ENCODE peak calls at places on chromosome 20, in six cellular contexts. X, J, I, W, R and M are unnamed samples.

GRCh38 chr20:10925767-10926166 is 252.0 kb upstream of the JAG1 start:
- DNase-seq in W (no peak), I (peak), X (no peak), R (no peak), J (peak), M (no peak)

GRCh38 chr20:19976595-19977372 is 40.4 kb upstream of the NAA20 start:
- DNase-seq in J (peak), W (peak), I (peak), R (peak), X (peak), M (peak)

GRCh38 chr20:63060057-63060991 is 53.6 kb upstream of the BHLHE23 start:
- DNase-seq in J (no peak), X (no peak), W (no peak), I (peak), R (no peak), M (peak)

GRCh38 chr20:62795023-62795761 is 1.1 kb upstream of the MRGBP start:
- DNase-seq in W (no peak), X (peak), I (peak), J (peak), R (peak), M (peak)

GRCh38 chr20:20780127-20780822 is 67.8 kb upstream of the RALGAPA2 start:
- DNase-seq in I (peak), X (no peak), R (no peak), W (no peak), J (no peak), M (no peak)

GRCh38 chr20:6744805-6745204 is 22.7 kb upstream of the BMP2 start:
- DNase-seq in I (peak), R (no peak), X (peak), J (no peak), W (no peak), M (no peak)

GRCh38 chr20:59830107-59831023 is 103.1 kb downstream of the SYCP2 start:
- DNase-seq in R (no peak), X (no peak), J (no peak), I (no peak), W (no peak), M (no peak)

GRCh38 chr20:50415516-50416268 is 94.5 kb upstream of the PTPN1 start:
- DNase-seq in W (peak), J (peak), X (peak), I (peak), R (peak), M (peak)

GRCh38 chr20:3812259-3812681 is 8.1 kb upstream of the AP5S1 start:
- DNase-seq in X (no peak), J (no peak), I (no peak), R (no peak), W (no peak), M (no peak)

GRCh38 chr20:63567382-63568169 is 6.5 kb downstream of the HELZ2 start:
- DNase-seq in X (no peak), R (no peak), J (no peak), I (no peak), W (no peak), M (no peak)

GRCh38 chr20:63846128-63846771 is 15.0 kb upstream of the ABHD16B start:
- DNase-seq in I (peak), W (no peak), R (peak), J (no peak), X (peak), M (no peak)

GRCh38 chr20:2692036-2692885 is at the start of gene EBF4:
- DNase-seq in J (peak), R (peak), X (peak), W (no peak), I (peak), M (no peak)

GRCh38 chr20:18058661-18059467 is 1.1 kb upstream of the OVOL2 start:
- DNase-seq in X (no peak), I (peak), R (peak), J (no peak), W (peak), M (no peak)

GRCh38 chr20:39105551-39105950 is 143.4 kb downstream of the DHX35 start:
- DNase-seq in I (no peak), R (no peak), W (no peak), J (no peak), X (no peak), M (no peak)

GRCh38 chr20:642398-643174 is 10.4 kb downstream of the SRXN1 start:
- DNase-seq in J (no peak), R (peak), I (peak), W (no peak), X (no peak), M (no peak)

GRCh38 chr20:64105846-64106434 is 1.4 kb downstream of the NPBWR2 start:
- DNase-seq in J (no peak), I (no peak), X (no peak), W (no peak), R (no peak), M (no peak)

GRCh38 chr20:50038574-50038991 is 55.8 kb downstream of the SNAI1 start:
- DNase-seq in R (peak), J (no peak), W (no peak), X (no peak), I (no peak), M (no peak)

GRCh38 chr20:31698803-31699718 is 23.6 kb downstream of the BCL2L1 start:
- DNase-seq in J (peak), R (no peak), I (peak), X (peak), W (peak), M (peak)

GRCh38 chr20:18537651-18538050 is 29.6 kb upstream of the SMIM26 start:
- DNase-seq in I (peak), X (no peak), J (no peak), W (no peak), R (no peak), M (no peak)

GRCh38 chr20:58909585-58909984 is 57.1 kb downstream of the GNAS start:
- DNase-seq in W (no peak), X (no peak), J (no peak), R (no peak), I (no peak), M (no peak)

GRCh38 chr20:63687419-63688233 is 8.8 kb upstream of the TNFRSF6B start:
- DNase-seq in J (no peak), R (no peak), W (no peak), X (no peak), I (no peak), M (no peak)

GRCh38 chr20:62376112-62377063 is 9.3 kb upstream of the LAMA5 start:
- DNase-seq in W (no peak), J (no peak), I (peak), X (peak), R (peak), M (no peak)

GRCh38 chr20:17023811-17024210 is 203.0 kb upstream of the PCSK2 start:
- DNase-seq in X (no peak), J (no peak), R (peak), W (no peak), I (peak), M (peak)

GRCh38 chr20:20505554-20505953 is 137.7 kb downstream of the INSM1 start:
- DNase-seq in I (no peak), W (no peak), J (no peak), X (no peak), R (no peak), M (no peak)

GRCh38 chr20:2301164-2301622 is 5.4 kb downstream of the TGM3 start:
- DNase-seq in X (no peak), J (no peak), W (no peak), R (no peak), I (peak), M (peak)

GRCh38 chr20:4052554-4052953 is 37.2 kb upstream of the RNF24 start:
- DNase-seq in I (no peak), X (no peak), J (no peak), R (no peak), W (no peak), M (no peak)

GRCh38 chr20:23047001-23047737 is 2.3 kb downstream of the THBD start:
- DNase-seq in J (no peak), W (no peak), X (no peak), R (no peak), I (no peak), M (no peak)

GRCh38 chr20:34927736-34928135 is 27.9 kb downstream of the GSS start:
- DNase-seq in I (peak), X (no peak), J (no peak), R (no peak), W (no peak), M (no peak)

GRCh38 chr20:1810926-1811620 is 84.1 kb upstream of the SIRPA start:
- DNase-seq in J (peak), W (no peak), R (no peak), X (peak), I (peak), M (peak)

GRCh38 chr20:4244700-4245485 is 229.5 kb upstream of the RNF24 start:
- DNase-seq in W (no peak), J (no peak), I (no peak), R (no peak), X (peak), M (no peak)

GRCh38 chr20:53608456-53609413 is 15.1 kb upstream of the ZNF217 start:
- DNase-seq in X (no peak), R (no peak), I (peak), J (no peak), W (no peak), M (no peak)

GRCh38 chr20:61205769-61206168 is 46.3 kb upstream of the CDH4 start:
- DNase-seq in J (no peak), W (no peak), X (no peak), R (no peak), I (no peak), M (no peak)

GRCh38 chr20:4160761-4161305 is 145.5 kb upstream of the RNF24 start:
- DNase-seq in J (no peak), X (peak), I (no peak), R (peak), W (no peak), M (peak)

GRCh38 chr20:36861625-36861874 is 14.4 kb upstream of the TLDC2 start:
- DNase-seq in W (no peak), I (peak), J (no peak), X (no peak), R (no peak), M (no peak)
- H3K9ac ChIP-seq in W (peak), I (peak), J (no peak), X (peak), R (no peak), M (peak)

DNA sequence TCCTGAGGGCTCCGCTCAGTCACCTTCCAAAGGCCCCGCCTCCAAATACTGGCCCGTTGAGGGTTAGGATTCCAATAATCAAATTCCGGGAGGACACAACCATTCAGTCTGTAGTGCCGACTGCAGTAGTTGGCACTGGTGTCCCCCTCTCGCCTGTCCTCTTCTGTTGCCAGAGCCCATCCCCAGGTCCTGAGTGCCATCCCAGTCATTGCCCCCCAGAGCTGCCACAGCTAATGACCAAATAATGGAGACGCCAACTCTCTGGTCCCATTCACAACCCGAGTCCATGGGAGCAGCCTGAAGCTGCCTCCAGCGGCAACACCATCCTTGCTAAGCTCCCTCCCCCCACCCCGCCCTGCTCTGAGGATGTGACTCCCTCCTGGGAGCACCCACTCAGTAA is 115.9 kb downstream of the JPH2 start:
- DNase-seq in W (no peak), I (no peak), X (no peak), J (no peak), R (no peak), M (no peak)
- H3K9ac ChIP-seq in W (no peak), I (no peak), X (no peak), J (no peak), R (no peak), M (no peak)

DNA sequence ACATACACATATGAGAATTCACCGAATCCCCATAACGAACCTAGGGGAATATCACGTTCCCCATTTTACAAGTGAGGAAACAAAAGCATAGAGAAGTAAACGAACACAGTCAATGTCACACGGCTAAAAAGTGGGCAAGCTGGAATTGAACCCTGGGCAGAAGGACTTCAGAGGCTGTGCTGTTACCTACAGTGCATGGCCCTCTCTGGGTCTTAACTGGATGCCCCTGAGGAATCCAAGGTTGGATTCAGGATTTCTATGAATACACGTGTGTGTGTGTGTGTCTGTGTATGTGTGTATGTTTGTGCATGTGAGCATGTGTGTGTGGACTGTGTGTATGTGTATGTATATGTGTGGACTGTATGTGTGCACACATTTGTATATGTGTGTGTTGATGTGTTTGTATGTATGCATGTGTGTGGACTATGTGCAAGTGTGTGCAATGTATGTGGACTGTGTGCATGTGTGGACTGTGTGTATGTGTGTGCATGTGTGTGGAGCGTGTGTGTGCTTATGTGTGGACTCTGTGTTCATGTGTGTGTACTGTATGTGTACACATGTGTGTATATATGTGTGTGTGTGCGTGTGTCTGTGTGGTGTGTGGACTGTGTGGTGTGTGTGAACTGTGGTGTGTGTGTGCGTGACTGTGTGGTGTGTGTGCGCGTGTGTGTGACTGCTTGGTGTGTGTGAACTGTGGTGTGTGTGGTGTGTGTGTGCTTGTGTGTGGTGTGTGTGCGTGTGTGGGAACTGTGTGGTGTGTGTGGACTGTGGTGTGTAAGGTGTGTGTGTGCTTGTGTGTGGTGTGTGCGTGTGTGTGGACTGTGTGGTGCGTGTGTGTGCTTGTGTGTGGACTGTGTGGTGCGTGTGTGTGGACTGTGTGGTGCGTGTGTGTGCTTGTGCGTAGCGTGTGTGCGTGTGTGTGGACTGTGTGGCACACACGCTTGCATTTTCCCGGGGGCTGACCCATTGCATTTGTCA is 49.0 kb downstream of the HNF4A start:
- DNase-seq in I (no peak), J (no peak), X (no peak), W (no peak), R (no peak), M (peak)
- H3K9ac ChIP-seq in I (no peak), J (no peak), X (no peak), W (no peak), R (no peak), M (no peak)

GRCh38 chr20:56439784-56440291 is 27.8 kb downstream of the CASS4 start:
- DNase-seq in W (no peak), X (peak), R (no peak), I (peak), J (peak), M (peak)

GRCh38 chr20:56443654-56444540 is 24.5 kb upstream of the RTF2 start:
- DNase-seq in R (no peak), W (no peak), X (peak), I (no peak), J (no peak), M (peak)

GRCh38 chr20:56442381-56443365 is 25.8 kb upstream of the RTF2 start:
- DNase-seq in R (no peak), X (no peak), W (no peak), J (no peak), I (no peak), M (no peak)

GRCh38 chr20:56437196-56437960 is 25.3 kb downstream of the CASS4 start:
- DNase-seq in I (no peak), W (no peak), J (no peak), R (no peak), X (no peak), M (no peak)

DNA sequence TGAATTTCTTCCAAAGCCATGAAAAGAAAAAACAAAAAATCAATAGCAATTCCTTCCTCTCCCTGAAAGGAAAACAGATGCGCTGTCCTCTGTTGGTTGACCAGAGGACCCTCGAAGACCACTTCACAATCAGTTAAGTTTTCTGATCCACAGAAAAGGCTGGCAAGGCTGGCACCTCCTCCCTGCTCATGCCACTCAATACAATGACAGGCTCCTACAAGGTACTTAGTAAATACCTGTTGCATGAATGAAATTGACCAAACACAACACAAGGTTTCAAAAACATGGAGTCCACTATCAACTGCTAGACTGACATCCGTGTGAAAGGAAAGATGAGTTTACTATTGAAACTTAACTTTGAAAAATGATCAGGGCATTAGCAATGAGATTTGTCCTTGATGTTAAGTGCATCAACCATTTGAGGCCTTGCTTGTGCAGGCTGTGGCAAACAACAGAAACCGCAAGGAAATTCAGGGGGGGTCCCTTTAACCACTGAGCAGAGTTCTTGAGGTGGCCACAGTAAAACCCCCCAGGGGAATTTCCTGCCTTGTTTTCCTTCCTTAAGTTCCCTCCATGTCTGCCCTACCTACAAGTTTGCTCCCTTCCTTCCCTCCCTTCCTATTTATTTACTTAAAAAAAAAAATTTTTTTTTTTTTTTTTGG is 27.9 kb upstream of the RTF2 start:
- DNase-seq in W (no peak), I (no peak), X (no peak), J (no peak), R (no peak), M (peak)
- H3K9ac ChIP-seq in W (no peak), I (peak), X (no peak), J (no peak), R (no peak), M (peak)

GRCh38 chr20:48826883-48827771 is 672 bp downstream of the PREX1 start:
- DNase-seq in W (no peak), I (peak), R (peak), J (peak), X (peak), M (no peak)
- H3K9ac ChIP-seq in W (peak), I (no peak), R (no peak), J (peak), X (no peak), M (peak)